ENCODE peak calls at places on chromosomes 13 and 19, in seven cellular contexts. One of them, this sample, is unnamed.

GRCh38 chr13:38796890-38797289 is 110.0 kb downstream of the FREM2 start:
- DNase-seq in suprapubic skin: no peak
- DNase-seq in A549: no peak
- DNase-seq in ovary: no peak
- DNase-seq in stomach: no peak
- DNase-seq in transverse colon: no peak
- DNase-seq in sigmoid colon: no peak
- DNase-seq in this sample: no peak

GRCh38 chr19:8320564-8321066 is 560 bp downstream of the NDUFA7 start:
- DNase-seq in suprapubic skin: no peak
- DNase-seq in A549: no peak
- DNase-seq in ovary: no peak
- DNase-seq in stomach: no peak
- DNase-seq in transverse colon: no peak
- DNase-seq in sigmoid colon: no peak
- DNase-seq in this sample: no peak

GRCh38 chr19:35216026-35216832 is 12.3 kb downstream of the FAM187B start:
- DNase-seq in suprapubic skin: peak; percentile 11
- DNase-seq in A549: no peak
- DNase-seq in ovary: no peak
- DNase-seq in stomach: no peak
- DNase-seq in transverse colon: no peak
- DNase-seq in sigmoid colon: no peak
- DNase-seq in this sample: no peak

GRCh38 chr19:55308281-55308680 is 16.9 kb downstream of the TMEM150B start:
- DNase-seq in suprapubic skin: no peak
- DNase-seq in A549: no peak
- DNase-seq in ovary: no peak
- DNase-seq in stomach: no peak
- DNase-seq in transverse colon: no peak
- DNase-seq in sigmoid colon: no peak
- DNase-seq in this sample: no peak

GRCh38 chr19:56601375-56601774 is 6.3 kb downstream of the ZNF71 start:
- DNase-seq in suprapubic skin: no peak
- DNase-seq in A549: no peak
- DNase-seq in ovary: no peak
- DNase-seq in stomach: no peak
- DNase-seq in transverse colon: no peak
- DNase-seq in sigmoid colon: no peak
- DNase-seq in this sample: no peak

GRCh38 chr13:35712907-35713685 is 236.6 kb upstream of the MAB21L1 start:
- DNase-seq in suprapubic skin: no peak
- DNase-seq in A549: no peak
- DNase-seq in ovary: no peak
- DNase-seq in stomach: no peak
- DNase-seq in transverse colon: no peak
- DNase-seq in sigmoid colon: no peak
- DNase-seq in this sample: no peak

GRCh38 chr13:103101500-103101899 is 35.3 kb upstream of the SLC10A2 start:
- DNase-seq in suprapubic skin: no peak
- DNase-seq in A549: no peak
- DNase-seq in ovary: no peak
- DNase-seq in stomach: no peak
- DNase-seq in transverse colon: no peak
- DNase-seq in sigmoid colon: no peak
- DNase-seq in this sample: no peak

GRCh38 chr19:54439174-54439851 is 9.7 kb upstream of the LENG8 start:
- DNase-seq in suprapubic skin: no peak
- DNase-seq in A549: peak; percentile 69
- DNase-seq in ovary: peak; percentile 47
- DNase-seq in stomach: peak; percentile 39
- DNase-seq in transverse colon: no peak
- DNase-seq in sigmoid colon: no peak
- DNase-seq in this sample: peak; percentile 30

GRCh38 chr19:39428309-39429112 is 7.2 kb downstream of the RPS16 start:
- DNase-seq in suprapubic skin: no peak
- DNase-seq in A549: peak; percentile 81
- DNase-seq in ovary: peak; percentile 91
- DNase-seq in stomach: peak; percentile 52
- DNase-seq in transverse colon: peak; percentile 51
- DNase-seq in sigmoid colon: peak; percentile 88
- DNase-seq in this sample: no peak

GRCh38 chr13:32895296-32895695 is 120.9 kb upstream of the KL start:
- DNase-seq in suprapubic skin: no peak
- DNase-seq in A549: no peak
- DNase-seq in ovary: no peak
- DNase-seq in stomach: no peak
- DNase-seq in transverse colon: no peak
- DNase-seq in sigmoid colon: no peak
- DNase-seq in this sample: no peak

GRCh38 chr13:63120883-63121282 is 1705.2 kb upstream of the PCDH20 start:
- DNase-seq in suprapubic skin: no peak
- DNase-seq in A549: no peak
- DNase-seq in ovary: no peak
- DNase-seq in stomach: no peak
- DNase-seq in transverse colon: no peak
- DNase-seq in sigmoid colon: no peak
- DNase-seq in this sample: no peak

GRCh38 chr19:58182577-58182988 is 278 bp upstream of the ZNF274 start:
- DNase-seq in suprapubic skin: no peak
- DNase-seq in A549: no peak
- DNase-seq in ovary: peak; percentile 92
- DNase-seq in stomach: no peak
- DNase-seq in transverse colon: no peak
- DNase-seq in sigmoid colon: no peak
- DNase-seq in this sample: no peak

GRCh38 chr19:55285225-55285890 is 1.6 kb downstream of the BRSK1 start:
- DNase-seq in suprapubic skin: no peak
- DNase-seq in A549: no peak
- DNase-seq in ovary: no peak
- DNase-seq in stomach: no peak
- DNase-seq in transverse colon: no peak
- DNase-seq in sigmoid colon: no peak
- DNase-seq in this sample: no peak

GRCh38 chr19:32622002-32622401 is 41.0 kb downstream of the PDCD5 start:
- DNase-seq in suprapubic skin: no peak
- DNase-seq in A549: no peak
- DNase-seq in ovary: no peak
- DNase-seq in stomach: no peak
- DNase-seq in transverse colon: no peak
- DNase-seq in sigmoid colon: no peak
- DNase-seq in this sample: no peak

GRCh38 chr19:17511724-17512573 is 500 bp downstream of the PGLS start:
- DNase-seq in suprapubic skin: peak; percentile 93
- DNase-seq in A549: peak; percentile 47
- DNase-seq in ovary: peak; percentile 91
- DNase-seq in stomach: peak; percentile 85
- DNase-seq in transverse colon: peak; percentile 90
- DNase-seq in sigmoid colon: peak; percentile 95
- DNase-seq in this sample: peak; percentile 65
- TF ChIP-seq POLR2A in suprapubic skin: no peak
- TF ChIP-seq POLR2A in A549: peak; percentile 19
- TF ChIP-seq POLR2A in ovary: peak; percentile 66
- TF ChIP-seq POLR2A in stomach: no peak
- TF ChIP-seq POLR2A in transverse colon: peak; percentile 56
- TF ChIP-seq POLR2A in sigmoid colon: peak; percentile 26
- TF ChIP-seq POLR2A in this sample: no peak

DNA sequence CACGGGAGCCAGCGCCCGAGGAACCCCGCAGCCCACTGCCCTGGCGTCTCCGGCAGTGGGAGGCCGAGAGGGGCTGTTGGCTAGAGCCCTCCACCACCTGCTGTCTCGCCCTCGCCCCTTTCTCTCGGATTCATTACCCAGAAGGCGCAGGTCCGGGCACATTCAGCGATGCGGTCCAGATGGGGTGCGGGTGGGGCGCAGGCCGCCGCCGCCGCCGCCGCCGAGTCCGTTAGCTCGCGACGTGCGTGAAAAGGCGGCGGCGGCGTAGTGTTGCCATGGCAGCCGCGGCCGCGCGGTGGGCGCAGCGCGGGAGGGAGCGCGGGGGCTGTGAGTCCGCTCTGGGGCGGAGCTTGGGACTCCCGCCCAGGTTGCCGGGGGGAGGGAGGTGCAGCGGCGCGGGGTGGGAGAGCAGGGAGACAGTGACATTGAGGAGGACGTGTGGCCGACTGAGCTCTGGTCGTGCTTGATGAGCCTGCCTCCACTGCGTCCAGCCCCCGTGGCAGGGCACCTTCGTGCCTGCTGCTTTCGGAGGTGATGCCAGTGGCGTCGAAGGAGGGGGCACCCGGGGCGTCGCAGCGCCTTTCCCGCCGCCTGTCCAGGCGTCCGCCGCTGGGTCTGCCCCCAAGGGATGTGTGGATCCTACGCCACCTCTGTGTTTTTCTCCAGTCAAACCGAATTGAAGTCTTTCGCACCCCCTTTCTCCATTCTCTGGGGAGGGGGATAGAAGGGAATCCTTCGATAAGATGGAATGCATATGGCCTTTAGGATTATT is at the start of gene KATNAL1:
- DNase-seq in suprapubic skin: peak; percentile 88
- DNase-seq in A549: peak; percentile 48
- DNase-seq in ovary: peak; percentile 89
- DNase-seq in stomach: peak; percentile 68
- DNase-seq in transverse colon: peak; percentile 78
- DNase-seq in sigmoid colon: peak; percentile 91
- DNase-seq in this sample: peak; percentile 55
- TF ChIP-seq EP300 in suprapubic skin: no peak
- TF ChIP-seq EP300 in A549: no peak
- TF ChIP-seq EP300 in ovary: no peak
- TF ChIP-seq EP300 in stomach: no peak
- TF ChIP-seq EP300 in transverse colon: no peak
- TF ChIP-seq EP300 in sigmoid colon: no peak
- TF ChIP-seq EP300 in this sample: peak; percentile 62

DNA sequence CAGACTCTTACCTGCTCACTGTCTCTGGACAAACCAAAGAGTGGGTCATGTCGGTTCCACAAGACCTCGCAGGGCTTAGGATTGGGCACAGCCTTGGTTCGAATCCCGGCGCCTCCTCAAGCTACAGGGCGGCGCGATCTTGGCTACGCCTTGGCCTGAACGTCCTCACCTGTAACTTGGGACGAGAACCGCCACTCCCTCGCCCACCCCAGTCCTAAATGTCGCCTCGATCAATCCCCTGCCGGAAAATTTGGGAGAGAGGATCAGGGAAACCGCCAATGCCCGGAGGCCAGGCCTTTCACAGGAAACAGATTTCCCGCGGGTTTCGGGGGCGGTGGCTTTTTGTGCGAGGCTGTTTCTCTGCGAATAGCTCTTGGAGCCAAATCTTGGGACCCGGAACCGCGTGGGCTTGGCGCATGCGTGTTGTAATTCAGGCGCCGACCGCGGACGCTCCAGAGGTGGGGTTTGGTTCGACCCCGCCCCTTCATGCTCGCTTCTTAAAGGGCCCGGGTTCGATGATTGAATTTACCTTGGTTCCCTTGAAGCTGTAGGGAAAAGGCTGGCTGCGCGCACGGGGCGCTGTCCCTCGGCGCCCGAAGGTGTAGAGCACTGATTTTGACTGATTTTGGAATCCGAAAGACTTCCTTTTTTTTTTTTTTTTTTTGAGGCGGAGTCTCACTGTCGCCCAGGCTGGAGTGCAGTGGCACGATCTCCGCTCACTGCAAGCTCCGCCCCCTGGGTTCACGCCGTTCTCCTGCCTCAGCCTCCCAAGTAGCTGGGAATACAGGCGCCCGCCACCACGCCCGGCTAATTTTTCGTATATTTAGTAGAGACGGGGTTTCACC is at the start of gene NR2C2AP:
- DNase-seq in suprapubic skin: peak; percentile 97
- DNase-seq in A549: peak; percentile 92
- DNase-seq in ovary: peak; percentile 95
- DNase-seq in stomach: peak; percentile 95
- DNase-seq in transverse colon: peak; percentile 95
- DNase-seq in sigmoid colon: peak; percentile 95
- DNase-seq in this sample: peak; percentile 81
- TF ChIP-seq POLR2A in suprapubic skin: no peak
- TF ChIP-seq POLR2A in A549: peak; percentile 13
- TF ChIP-seq POLR2A in ovary: no peak
- TF ChIP-seq POLR2A in stomach: no peak
- TF ChIP-seq POLR2A in transverse colon: no peak
- TF ChIP-seq POLR2A in sigmoid colon: no peak
- TF ChIP-seq POLR2A in this sample: no peak

GRCh38 chr19:4791183-4792018 is at the start of gene FEM1A:
- DNase-seq in suprapubic skin: peak; percentile 99
- DNase-seq in A549: peak; percentile 91
- DNase-seq in ovary: peak; percentile 98
- DNase-seq in stomach: peak; percentile 99
- DNase-seq in transverse colon: peak; percentile 100
- DNase-seq in sigmoid colon: peak; percentile 100
- DNase-seq in this sample: peak; percentile 99
- TF ChIP-seq EP300 in suprapubic skin: no peak
- TF ChIP-seq EP300 in A549: no peak
- TF ChIP-seq EP300 in ovary: peak; percentile 99
- TF ChIP-seq EP300 in stomach: peak; percentile 50
- TF ChIP-seq EP300 in transverse colon: peak; percentile 91
- TF ChIP-seq EP300 in sigmoid colon: peak; percentile 60
- TF ChIP-seq EP300 in this sample: peak; percentile 92

GRCh38 chr19:5719961-5720790 is at the start of the genes CATSPERD and LONP1:
- DNase-seq in suprapubic skin: peak; percentile 99
- DNase-seq in A549: peak; percentile 94
- DNase-seq in ovary: peak; percentile 99
- DNase-seq in stomach: peak; percentile 99
- DNase-seq in transverse colon: peak; percentile 98
- DNase-seq in sigmoid colon: peak; percentile 99
- DNase-seq in this sample: peak; percentile 95
- TF ChIP-seq POLR2A in suprapubic skin: peak; percentile 39
- TF ChIP-seq POLR2A in A549: peak; percentile 61
- TF ChIP-seq POLR2A in ovary: peak; percentile 66
- TF ChIP-seq POLR2A in stomach: no peak
- TF ChIP-seq POLR2A in transverse colon: peak; percentile 75
- TF ChIP-seq POLR2A in sigmoid colon: peak; percentile 48
- TF ChIP-seq POLR2A in this sample: peak; percentile 69

DNA sequence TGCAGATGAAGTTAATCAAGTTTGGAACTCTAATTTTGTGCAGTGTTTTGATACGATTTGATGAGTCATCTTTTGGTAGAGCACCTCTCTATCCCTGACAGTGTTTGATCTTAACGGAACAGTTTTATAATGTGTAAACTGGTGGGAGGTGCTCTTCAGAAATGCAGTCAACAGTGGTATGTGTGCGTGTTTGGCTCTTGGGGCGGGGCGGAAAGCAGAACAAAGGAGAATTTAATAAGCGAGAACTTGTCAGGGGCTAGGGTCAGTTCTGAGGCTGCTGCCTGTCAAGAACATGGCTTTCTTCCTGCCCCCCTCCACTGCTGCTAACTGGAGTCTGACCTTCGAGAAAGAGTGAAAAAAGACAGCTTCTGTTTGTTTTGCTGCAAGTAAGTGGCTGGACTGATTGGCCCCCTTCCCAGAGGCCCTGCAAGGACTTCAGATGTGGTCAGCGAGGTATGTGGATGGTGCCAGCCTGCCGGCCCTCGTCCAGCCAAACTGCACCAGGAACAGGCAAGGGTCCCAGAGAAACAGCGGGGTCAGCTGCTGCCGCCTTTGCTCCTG is 40.8 kb downstream of the BBC3 start:
- DNase-seq in suprapubic skin: no peak
- DNase-seq in A549: peak; percentile 65
- DNase-seq in ovary: peak; percentile 74
- DNase-seq in stomach: peak; percentile 90
- DNase-seq in transverse colon: peak; percentile 79
- DNase-seq in sigmoid colon: peak; percentile 76
- DNase-seq in this sample: no peak
- TF ChIP-seq EP300 in suprapubic skin: no peak
- TF ChIP-seq EP300 in A549: peak; percentile 68
- TF ChIP-seq EP300 in ovary: no peak
- TF ChIP-seq EP300 in stomach: no peak
- TF ChIP-seq EP300 in transverse colon: no peak
- TF ChIP-seq EP300 in sigmoid colon: no peak
- TF ChIP-seq EP300 in this sample: no peak

GRCh38 chr13:27953671-27954405 is 15.3 kb downstream of the CDX2 start:
- DNase-seq in suprapubic skin: no peak
- DNase-seq in A549: peak; percentile 57
- DNase-seq in ovary: peak; percentile 83
- DNase-seq in stomach: peak; percentile 88
- DNase-seq in transverse colon: peak; percentile 87
- DNase-seq in sigmoid colon: peak; percentile 80
- DNase-seq in this sample: peak; percentile 43
- TF ChIP-seq POLR2A in suprapubic skin: no peak
- TF ChIP-seq POLR2A in A549: no peak
- TF ChIP-seq POLR2A in ovary: no peak
- TF ChIP-seq POLR2A in stomach: no peak
- TF ChIP-seq POLR2A in transverse colon: peak; percentile 30
- TF ChIP-seq POLR2A in sigmoid colon: no peak
- TF ChIP-seq POLR2A in this sample: no peak

This sample was measured in tibial nerve.